ENCODE peak calls at places on chromosome 2, in seven cellular contexts. F is RWPE1, R is suprapubic skin, W is AG04449, V is activated B cell treated with CpG ODN at 0.5 μM for 24 hours, X is ovary, M is WTC11. K is an unnamed sample.

GRCh38 chr2:63613391-63613901 is 24.7 kb downstream of the MDH1 start:
- DNase-seq in F (no peak), R (no peak), V (no peak), W (no peak), X (no peak), M (no peak), K (no peak)

GRCh38 chr2:75870654-75871137 is 160.0 kb upstream of the GCFC2 start:
- DNase-seq in X (no peak), R (no peak), W (no peak), V (no peak), M (no peak), F (no peak), K (no peak)

GRCh38 chr2:11688222-11689069 is 18.5 kb upstream of the NTSR2 start:
- DNase-seq in W (peak; percentile 17), X (peak; percentile 90), M (peak; percentile 87), F (peak; percentile 79), V (peak; percentile 68), R (peak; percentile 88), K (peak; percentile 49)

GRCh38 chr2:130776550-130776949 is 21.2 kb downstream of the AMER3 start:
- DNase-seq in R (no peak), F (no peak), V (no peak), M (no peak), W (no peak), X (no peak), K (no peak)

GRCh38 chr2:165193178-165193777 is 10.6 kb downstream of the SCN3A start:
- DNase-seq in X (no peak), R (no peak), V (peak; percentile 15), F (no peak), M (no peak), W (no peak), K (no peak)

GRCh38 chr2:238868616-238869292 is 20.9 kb downstream of the TWIST2 start:
- DNase-seq in X (peak; percentile 70), V (no peak), W (no peak), F (no peak), R (peak; percentile 91), M (no peak), K (no peak)

GRCh38 chr2:203873921-203874631 is 6.5 kb downstream of the CTLA4 start:
- DNase-seq in M (no peak), F (peak; percentile 19), R (no peak), W (no peak), V (no peak), X (no peak), K (no peak)

GRCh38 chr2:239836021-239836765 is 188.9 kb downstream of the NDUFA10 start:
- DNase-seq in R (peak; percentile 64), X (no peak), M (no peak), V (no peak), W (no peak), F (no peak), K (peak; percentile 7)

GRCh38 chr2:205719864-205720263 is 37.6 kb downstream of the NRP2 start:
- DNase-seq in W (no peak), M (no peak), R (no peak), F (no peak), X (no peak), V (no peak), K (no peak)

GRCh38 chr2:99140860-99141109 is 722 bp upstream of the C2orf15 start:
- DNase-seq in R (no peak), W (no peak), F (no peak), M (no peak), V (no peak), X (no peak), K (no peak)

GRCh38 chr2:233085037-233085838 is 25.1 kb downstream of the INPP5D start:
- DNase-seq in M (no peak), F (no peak), V (no peak), X (no peak), R (no peak), W (no peak), K (no peak)

GRCh38 chr2:197949224-197949623 is 144.8 kb downstream of the PLCL1 start:
- DNase-seq in W (no peak), R (no peak), F (no peak), M (no peak), V (no peak), X (no peak), K (no peak)

GRCh38 chr2:121197369-121198091 is 87.5 kb downstream of the TFCP2L1 start:
- DNase-seq in W (no peak), V (no peak), F (peak; percentile 74), X (no peak), R (peak; percentile 93), M (no peak), K (no peak)

GRCh38 chr2:40716879-40717278 is 265.0 kb upstream of the SLC8A1 start:
- DNase-seq in M (no peak), W (peak; percentile 71), F (peak; percentile 57), R (no peak), V (no peak), X (no peak), K (no peak)

GRCh38 chr2:60948926-60949579 is 67.7 kb downstream of the REL start:
- DNase-seq in R (no peak), F (peak; percentile 78), V (no peak), M (no peak), X (no peak), W (no peak), K (no peak)

GRCh38 chr2:191167766-191168165 is 17.0 kb upstream of the STAT4 start:
- DNase-seq in M (no peak), X (no peak), W (peak; percentile 75), R (no peak), F (no peak), V (no peak), K (no peak)

GRCh38 chr2:145692971-145693478 is 1173.1 kb upstream of the ZEB2 start:
- DNase-seq in M (no peak), W (no peak), V (no peak), X (no peak), F (peak; percentile 48), R (no peak), K (no peak)

GRCh38 chr2:235595420-235596010 is 101.7 kb downstream of the AGAP1 start:
- DNase-seq in V (no peak), M (peak; percentile 79), R (peak; percentile 87), F (peak; percentile 67), X (peak; percentile 73), W (no peak), K (peak; percentile 75)

GRCh38 chr2:222806606-222807036 is 54.2 kb upstream of the ACSL3 start:
- DNase-seq in V (no peak), R (no peak), M (no peak), F (peak; percentile 54), W (no peak), X (no peak), K (no peak)

GRCh38 chr2:43136862-43137261 is 89.5 kb downstream of the ZFP36L2 start:
- DNase-seq in V (no peak), M (no peak), R (no peak), X (no peak), F (no peak), W (no peak), K (no peak)

GRCh38 chr2:36462311-36462710 is 106.7 kb downstream of the CRIM1 start:
- DNase-seq in W (no peak), R (no peak), V (no peak), F (no peak), M (no peak), X (no peak), K (no peak)

GRCh38 chr2:36461039-36461681 is 105.6 kb downstream of the CRIM1 start:
- DNase-seq in W (peak; percentile 79), R (no peak), X (no peak), V (no peak), M (no peak), F (peak; percentile 66), K (no peak)

GRCh38 chr2:36456227-36456788 is 100.7 kb downstream of the CRIM1 start:
- DNase-seq in X (peak; percentile 82), W (no peak), V (no peak), R (no peak), F (no peak), M (no peak), K (no peak)

GRCh38 chr2:36458106-36458505 is 102.5 kb downstream of the CRIM1 start:
- DNase-seq in V (no peak), M (no peak), F (no peak), X (no peak), W (no peak), R (no peak), K (no peak)

GRCh38 chr2:36459725-36460137 is 104.2 kb downstream of the CRIM1 start:
- DNase-seq in V (no peak), M (peak; percentile 46), R (no peak), W (no peak), X (no peak), F (peak; percentile 45), K (no peak)
- TF ChIP-seq CTCF in V (no peak), M (no peak), R (no peak), W (peak; percentile 44), X (no peak), F (peak; percentile 55), K (no peak)

DNA sequence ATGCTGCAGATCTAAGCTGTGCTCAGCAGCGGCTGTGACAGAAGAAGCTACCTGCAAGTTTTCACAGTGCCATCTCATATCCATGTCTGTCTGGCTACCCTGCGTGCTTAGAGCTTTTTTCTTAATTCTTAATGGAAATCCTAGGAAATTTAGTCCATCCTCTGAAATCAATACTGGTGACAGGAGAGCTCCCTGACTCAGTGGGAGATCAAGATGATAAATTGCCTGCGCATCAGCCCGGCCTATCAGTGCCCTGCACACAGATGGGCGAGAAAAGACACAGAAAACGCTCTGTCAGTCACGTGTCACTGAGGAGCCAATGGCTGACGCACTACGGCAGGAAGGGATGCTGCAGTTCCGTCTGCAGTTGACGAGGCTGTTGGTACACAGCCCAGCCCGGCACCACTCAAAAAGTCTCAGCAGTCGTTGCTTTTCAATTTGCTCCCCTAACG is 819.6 kb upstream of the FSHR start:
- DNase-seq in W (no peak), M (peak; percentile 47), V (no peak), F (peak; percentile 20), R (peak; percentile 81), X (peak; percentile 49), K (peak; percentile 63)
- TF ChIP-seq CTCF in W (no peak), M (no peak), V (no peak), F (no peak), R (no peak), X (no peak), K (no peak)

GRCh38 chr2:237743561-237744269 is 54.9 kb upstream of the RBM44 start:
- DNase-seq in V (no peak), R (no peak), X (no peak), W (no peak), F (peak; percentile 30), M (no peak), K (no peak)
- TF ChIP-seq CTCF in V (no peak), R (no peak), X (no peak), W (no peak), F (peak; percentile 9), M (no peak), K (peak; percentile 48)

GRCh38 chr2:85435986-85436835 is 17.7 kb downstream of the SH2D6 start:
- DNase-seq in M (no peak), X (no peak), V (no peak), F (no peak), R (no peak), W (no peak), K (no peak)
- TF ChIP-seq CTCF in M (no peak), X (no peak), V (no peak), F (no peak), R (no peak), W (no peak), K (no peak)

DNA sequence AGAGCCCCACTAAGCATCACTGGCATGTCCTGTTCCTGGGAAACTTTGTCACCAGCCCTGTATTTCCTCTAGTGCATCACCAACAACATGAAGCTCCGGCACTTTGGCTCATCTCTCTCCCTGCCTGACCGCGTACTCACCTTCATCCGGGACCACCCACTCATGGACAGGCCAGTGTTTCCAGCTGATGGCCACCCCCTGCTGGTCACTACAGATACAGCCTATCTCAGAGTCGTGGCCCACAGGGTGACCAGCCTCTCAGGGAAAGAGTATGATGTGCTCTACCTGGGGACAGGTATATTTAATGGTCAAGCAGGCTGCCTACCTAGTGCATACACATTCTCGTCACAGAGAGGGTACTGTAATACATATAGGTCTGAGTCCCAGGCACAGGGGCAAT is 21.0 kb downstream of the SEMA4F start:
- DNase-seq in M (peak; percentile 35), F (no peak), W (no peak), V (no peak), X (no peak), R (no peak), K (no peak)
- TF ChIP-seq CTCF in M (no peak), F (no peak), W (no peak), V (no peak), X (no peak), R (no peak), K (no peak)